ENCODE peak calls at places on chromosomes 2 and 18, in four cellular contexts. One of them, this sample, is unnamed.

GRCh38 chr2:203623104-203623503 is 83.3 kb upstream of the CD28 start:
- DNase-seq in kidney tubule cell: peak
- DNase-seq in stimulated activated CD8-positive, alpha-beta memory T cell treated with anti-CD3 and anti-CD28 coated beads, Interleukin-7, amount 100 ng/mL, for 24 hours: no peak
- DNase-seq in BJ: peak
- DNase-seq in this sample: peak

GRCh38 chr2:18791172-18791797 is 201.9 kb upstream of the NT5C1B start:
- DNase-seq in kidney tubule cell: peak
- DNase-seq in BJ: no peak
- DNase-seq in stimulated activated CD8-positive, alpha-beta memory T cell treated with anti-CD3 and anti-CD28 coated beads, Interleukin-7, amount 100 ng/mL, for 24 hours: no peak
- DNase-seq in this sample: peak

GRCh38 chr18:58223717-58224424 is 179.8 kb downstream of the NEDD4L start:
- DNase-seq in BJ: peak
- DNase-seq in stimulated activated CD8-positive, alpha-beta memory T cell treated with anti-CD3 and anti-CD28 coated beads, Interleukin-7, amount 100 ng/mL, for 24 hours: no peak
- DNase-seq in kidney tubule cell: peak
- DNase-seq in this sample: peak

GRCh38 chr2:27729614-27730013 is 41.9 kb upstream of the MRPL33 start:
- DNase-seq in kidney tubule cell: no peak
- DNase-seq in stimulated activated CD8-positive, alpha-beta memory T cell treated with anti-CD3 and anti-CD28 coated beads, Interleukin-7, amount 100 ng/mL, for 24 hours: no peak
- DNase-seq in BJ: no peak
- DNase-seq in this sample: no peak

GRCh38 chr2:207503234-207503633 is 26.5 kb upstream of the CREB1 start:
- DNase-seq in stimulated activated CD8-positive, alpha-beta memory T cell treated with anti-CD3 and anti-CD28 coated beads, Interleukin-7, amount 100 ng/mL, for 24 hours: no peak
- DNase-seq in BJ: no peak
- DNase-seq in kidney tubule cell: no peak
- DNase-seq in this sample: no peak

GRCh38 chr2:142291964-142292363 is 161.1 kb upstream of the LRP1B start:
- DNase-seq in kidney tubule cell: peak
- DNase-seq in stimulated activated CD8-positive, alpha-beta memory T cell treated with anti-CD3 and anti-CD28 coated beads, Interleukin-7, amount 100 ng/mL, for 24 hours: no peak
- DNase-seq in BJ: peak
- DNase-seq in this sample: no peak

GRCh38 chr18:32470136-32470712 is 458 bp downstream of the GAREM1 start:
- DNase-seq in BJ: no peak
- DNase-seq in kidney tubule cell: no peak
- DNase-seq in stimulated activated CD8-positive, alpha-beta memory T cell treated with anti-CD3 and anti-CD28 coated beads, Interleukin-7, amount 100 ng/mL, for 24 hours: no peak
- DNase-seq in this sample: peak

GRCh38 chr2:168566974-168567650 is 111.0 kb downstream of the CERS6 start:
- DNase-seq in kidney tubule cell: no peak
- DNase-seq in BJ: no peak
- DNase-seq in stimulated activated CD8-positive, alpha-beta memory T cell treated with anti-CD3 and anti-CD28 coated beads, Interleukin-7, amount 100 ng/mL, for 24 hours: no peak
- DNase-seq in this sample: no peak

GRCh38 chr2:10918661-10919414 is 7.1 kb downstream of the KCNF1 start:
- DNase-seq in kidney tubule cell: no peak
- DNase-seq in BJ: no peak
- DNase-seq in stimulated activated CD8-positive, alpha-beta memory T cell treated with anti-CD3 and anti-CD28 coated beads, Interleukin-7, amount 100 ng/mL, for 24 hours: no peak
- DNase-seq in this sample: no peak

GRCh38 chr2:153532160-153532559 is 53.6 kb upstream of the RPRM start:
- DNase-seq in kidney tubule cell: no peak
- DNase-seq in stimulated activated CD8-positive, alpha-beta memory T cell treated with anti-CD3 and anti-CD28 coated beads, Interleukin-7, amount 100 ng/mL, for 24 hours: no peak
- DNase-seq in BJ: no peak
- DNase-seq in this sample: no peak

GRCh38 chr2:10569460-10569859 is 120.3 kb downstream of the NOL10 start:
- DNase-seq in BJ: no peak
- DNase-seq in kidney tubule cell: no peak
- DNase-seq in stimulated activated CD8-positive, alpha-beta memory T cell treated with anti-CD3 and anti-CD28 coated beads, Interleukin-7, amount 100 ng/mL, for 24 hours: no peak
- DNase-seq in this sample: no peak

GRCh38 chr18:36305375-36305774 is 7.9 kb downstream of the FHOD3 start:
- DNase-seq in BJ: no peak
- DNase-seq in kidney tubule cell: no peak
- DNase-seq in stimulated activated CD8-positive, alpha-beta memory T cell treated with anti-CD3 and anti-CD28 coated beads, Interleukin-7, amount 100 ng/mL, for 24 hours: no peak
- DNase-seq in this sample: no peak

GRCh38 chr2:232237460-232237859 is 141.1 kb upstream of the ALPP start:
- DNase-seq in kidney tubule cell: no peak
- DNase-seq in stimulated activated CD8-positive, alpha-beta memory T cell treated with anti-CD3 and anti-CD28 coated beads, Interleukin-7, amount 100 ng/mL, for 24 hours: no peak
- DNase-seq in BJ: no peak
- DNase-seq in this sample: no peak

GRCh38 chr2:190121971-190122370 is 59.4 kb upstream of the MSTN start:
- DNase-seq in BJ: no peak
- DNase-seq in stimulated activated CD8-positive, alpha-beta memory T cell treated with anti-CD3 and anti-CD28 coated beads, Interleukin-7, amount 100 ng/mL, for 24 hours: no peak
- DNase-seq in kidney tubule cell: no peak
- DNase-seq in this sample: no peak

GRCh38 chr2:108189316-108189715 is 50.5 kb upstream of the SULT1C3 start:
- DNase-seq in stimulated activated CD8-positive, alpha-beta memory T cell treated with anti-CD3 and anti-CD28 coated beads, Interleukin-7, amount 100 ng/mL, for 24 hours: no peak
- DNase-seq in kidney tubule cell: peak
- DNase-seq in BJ: no peak
- DNase-seq in this sample: peak

GRCh38 chr18:46402396-46402795 is 254.6 kb downstream of the LOXHD1 start:
- DNase-seq in BJ: no peak
- DNase-seq in kidney tubule cell: peak
- DNase-seq in stimulated activated CD8-positive, alpha-beta memory T cell treated with anti-CD3 and anti-CD28 coated beads, Interleukin-7, amount 100 ng/mL, for 24 hours: no peak
- DNase-seq in this sample: peak

GRCh38 chr18:2826581-2826980 is 20.2 kb upstream of the EMILIN2 start:
- DNase-seq in BJ: no peak
- DNase-seq in stimulated activated CD8-positive, alpha-beta memory T cell treated with anti-CD3 and anti-CD28 coated beads, Interleukin-7, amount 100 ng/mL, for 24 hours: no peak
- DNase-seq in kidney tubule cell: no peak
- DNase-seq in this sample: no peak

GRCh38 chr2:109239720-109240119 is 110.7 kb downstream of the SH3RF3 start:
- DNase-seq in stimulated activated CD8-positive, alpha-beta memory T cell treated with anti-CD3 and anti-CD28 coated beads, Interleukin-7, amount 100 ng/mL, for 24 hours: no peak
- DNase-seq in kidney tubule cell: peak
- DNase-seq in BJ: no peak
- DNase-seq in this sample: peak

GRCh38 chr2:78677774-78678173 is 347.7 kb upstream of the REG3G start:
- DNase-seq in stimulated activated CD8-positive, alpha-beta memory T cell treated with anti-CD3 and anti-CD28 coated beads, Interleukin-7, amount 100 ng/mL, for 24 hours: no peak
- DNase-seq in BJ: no peak
- DNase-seq in kidney tubule cell: no peak
- DNase-seq in this sample: no peak

GRCh38 chr2:144131042-144131441 is 388.9 kb downstream of the ZEB2 start:
- DNase-seq in kidney tubule cell: peak
- DNase-seq in stimulated activated CD8-positive, alpha-beta memory T cell treated with anti-CD3 and anti-CD28 coated beads, Interleukin-7, amount 100 ng/mL, for 24 hours: no peak
- DNase-seq in BJ: no peak
- DNase-seq in this sample: no peak

GRCh38 chr18:25298853-25299274 is 53.1 kb downstream of the ZNF521 start:
- DNase-seq in kidney tubule cell: peak
- DNase-seq in stimulated activated CD8-positive, alpha-beta memory T cell treated with anti-CD3 and anti-CD28 coated beads, Interleukin-7, amount 100 ng/mL, for 24 hours: no peak
- DNase-seq in BJ: peak
- DNase-seq in this sample: peak

GRCh38 chr2:147756103-147756502 is 88.7 kb upstream of the ACVR2A start:
- DNase-seq in kidney tubule cell: no peak
- DNase-seq in BJ: no peak
- DNase-seq in stimulated activated CD8-positive, alpha-beta memory T cell treated with anti-CD3 and anti-CD28 coated beads, Interleukin-7, amount 100 ng/mL, for 24 hours: no peak
- DNase-seq in this sample: no peak

GRCh38 chr2:138238908-138239307 is 262.7 kb upstream of the SPOPL start:
- DNase-seq in BJ: no peak
- DNase-seq in kidney tubule cell: no peak
- DNase-seq in stimulated activated CD8-positive, alpha-beta memory T cell treated with anti-CD3 and anti-CD28 coated beads, Interleukin-7, amount 100 ng/mL, for 24 hours: no peak
- DNase-seq in this sample: no peak

GRCh38 chr2:20940481-20940795 is 103.4 kb downstream of the APOB start:
- DNase-seq in BJ: no peak
- DNase-seq in stimulated activated CD8-positive, alpha-beta memory T cell treated with anti-CD3 and anti-CD28 coated beads, Interleukin-7, amount 100 ng/mL, for 24 hours: no peak
- DNase-seq in kidney tubule cell: no peak
- DNase-seq in this sample: no peak

GRCh38 chr18:28181616-28182015 is 4.7 kb upstream of the CDH2 start:
- DNase-seq in stimulated activated CD8-positive, alpha-beta memory T cell treated with anti-CD3 and anti-CD28 coated beads, Interleukin-7, amount 100 ng/mL, for 24 hours: no peak
- DNase-seq in BJ: no peak
- DNase-seq in kidney tubule cell: no peak
- DNase-seq in this sample: no peak

GRCh38 chr2:143686585-143687164 is 557.5 kb downstream of the ARHGAP15 start:
- DNase-seq in kidney tubule cell: peak
- DNase-seq in BJ: no peak
- DNase-seq in stimulated activated CD8-positive, alpha-beta memory T cell treated with anti-CD3 and anti-CD28 coated beads, Interleukin-7, amount 100 ng/mL, for 24 hours: no peak
- DNase-seq in this sample: peak

GRCh38 chr2:206790311-206790935 is 25.0 kb downstream of the FASTKD2 start:
- DNase-seq in kidney tubule cell: no peak
- DNase-seq in stimulated activated CD8-positive, alpha-beta memory T cell treated with anti-CD3 and anti-CD28 coated beads, Interleukin-7, amount 100 ng/mL, for 24 hours: no peak
- DNase-seq in BJ: no peak
- DNase-seq in this sample: no peak

GRCh38 chr2:15667579-15668556 is 76.2 kb downstream of the DDX1 start:
- DNase-seq in kidney tubule cell: peak
- DNase-seq in stimulated activated CD8-positive, alpha-beta memory T cell treated with anti-CD3 and anti-CD28 coated beads, Interleukin-7, amount 100 ng/mL, for 24 hours: no peak
- DNase-seq in BJ: no peak
- DNase-seq in this sample: peak

GRCh38 chr2:119760237-119760807 is 600 bp downstream of the PTPN4 start:
- DNase-seq in kidney tubule cell: peak
- DNase-seq in stimulated activated CD8-positive, alpha-beta memory T cell treated with anti-CD3 and anti-CD28 coated beads, Interleukin-7, amount 100 ng/mL, for 24 hours: no peak
- DNase-seq in BJ: no peak
- DNase-seq in this sample: no peak

GRCh38 chr2:63544017-63544627 is 44.2 kb downstream of the WDPCP start:
- DNase-seq in BJ: no peak
- DNase-seq in stimulated activated CD8-positive, alpha-beta memory T cell treated with anti-CD3 and anti-CD28 coated beads, Interleukin-7, amount 100 ng/mL, for 24 hours: no peak
- DNase-seq in kidney tubule cell: no peak
- DNase-seq in this sample: no peak

GRCh38 chr18:45221363-45221762 is 393.9 kb upstream of the SLC14A2 start:
- DNase-seq in kidney tubule cell: peak
- DNase-seq in BJ: peak
- DNase-seq in stimulated activated CD8-positive, alpha-beta memory T cell treated with anti-CD3 and anti-CD28 coated beads, Interleukin-7, amount 100 ng/mL, for 24 hours: no peak
- DNase-seq in this sample: peak

GRCh38 chr2:224938670-224939309 is 103.5 kb downstream of the DOCK10 start:
- DNase-seq in kidney tubule cell: peak
- DNase-seq in stimulated activated CD8-positive, alpha-beta memory T cell treated with anti-CD3 and anti-CD28 coated beads, Interleukin-7, amount 100 ng/mL, for 24 hours: no peak
- DNase-seq in BJ: no peak
- DNase-seq in this sample: peak

GRCh38 chr18:58586886-58587285 is 42.0 kb downstream of the ALPK2 start:
- DNase-seq in BJ: no peak
- DNase-seq in kidney tubule cell: no peak
- DNase-seq in stimulated activated CD8-positive, alpha-beta memory T cell treated with anti-CD3 and anti-CD28 coated beads, Interleukin-7, amount 100 ng/mL, for 24 hours: no peak
- DNase-seq in this sample: no peak

GRCh38 chr2:138501427-138502252 is at the start of gene SPOPL:
- DNase-seq in BJ: peak
- DNase-seq in stimulated activated CD8-positive, alpha-beta memory T cell treated with anti-CD3 and anti-CD28 coated beads, Interleukin-7, amount 100 ng/mL, for 24 hours: peak
- DNase-seq in kidney tubule cell: peak
- DNase-seq in this sample: peak

GRCh38 chr2:225737556-225737955 is 338.0 kb downstream of the NYAP2 start:
- DNase-seq in kidney tubule cell: peak
- DNase-seq in stimulated activated CD8-positive, alpha-beta memory T cell treated with anti-CD3 and anti-CD28 coated beads, Interleukin-7, amount 100 ng/mL, for 24 hours: no peak
- DNase-seq in BJ: no peak
- DNase-seq in this sample: no peak

GRCh38 chr2:23585218-23585945 is 200.4 kb downstream of the KLHL29 start:
- DNase-seq in stimulated activated CD8-positive, alpha-beta memory T cell treated with anti-CD3 and anti-CD28 coated beads, Interleukin-7, amount 100 ng/mL, for 24 hours: no peak
- DNase-seq in kidney tubule cell: no peak
- DNase-seq in BJ: no peak
- DNase-seq in this sample: no peak

GRCh38 chr2:239601201-239601851 is 200.5 kb upstream of the HDAC4 start:
- DNase-seq in kidney tubule cell: no peak
- DNase-seq in BJ: no peak
- DNase-seq in stimulated activated CD8-positive, alpha-beta memory T cell treated with anti-CD3 and anti-CD28 coated beads, Interleukin-7, amount 100 ng/mL, for 24 hours: no peak
- DNase-seq in this sample: no peak

GRCh38 chr2:137173514-137173913 is 408.2 kb downstream of the THSD7B start:
- DNase-seq in kidney tubule cell: peak
- DNase-seq in stimulated activated CD8-positive, alpha-beta memory T cell treated with anti-CD3 and anti-CD28 coated beads, Interleukin-7, amount 100 ng/mL, for 24 hours: no peak
- DNase-seq in BJ: no peak
- DNase-seq in this sample: peak